ENCODE peak calls at places on chromosomes 16 and 17, in six cellular contexts. Q, B, K, S, P and E are unnamed samples.
A peak's percentile ranks its signal among the peaks of the same experiment; 100 is the strongest.

GRCh38 chr16:76653390-76654026 is 376.3 kb downstream of the CNTNAP4 start:
- DNase-seq in P (peak; percentile 33), K (no peak), B (no peak), S (no peak), Q (peak; percentile 75), E (no peak)

GRCh38 chr16:67445913-67446907 is 15.3 kb downstream of the HSD11B2 start:
- DNase-seq in S (no peak), K (peak; percentile 95), Q (no peak), B (no peak), P (no peak), E (no peak)

GRCh38 chr17:71024172-71024571 is 854.8 kb downstream of the KCNJ2 start:
- DNase-seq in P (no peak), B (no peak), K (no peak), Q (no peak), S (no peak), E (no peak)

GRCh38 chr16:17467923-17468540 is 2.7 kb downstream of the XYLT1 start:
- DNase-seq in Q (peak; percentile 68), S (no peak), K (no peak), P (peak; percentile 61), B (no peak), E (no peak)

GRCh38 chr17:61352771-61353170 is 46.9 kb upstream of the TBX2 start:
- DNase-seq in Q (no peak), P (no peak), S (no peak), B (no peak), K (no peak), E (no peak)

GRCh38 chr17:4498461-4499397 is at the start of gene SPNS2:
- DNase-seq in B (peak; percentile 32), P (peak; percentile 94), S (no peak), K (peak; percentile 88), Q (peak; percentile 45), E (peak; percentile 93)

GRCh38 chr17:1880851-1881630 is 51.2 kb downstream of the RPA1 start:
- DNase-seq in P (no peak), S (no peak), Q (no peak), B (no peak), K (no peak), E (no peak)

GRCh38 chr17:61494325-61495160 is 42.3 kb downstream of the TBX4 start:
- DNase-seq in B (no peak), S (no peak), K (no peak), P (no peak), Q (no peak), E (no peak)

GRCh38 chr17:31155208-31155810 is 60.5 kb downstream of the NF1 start:
- DNase-seq in S (no peak), P (no peak), K (no peak), Q (no peak), B (no peak), E (no peak)

GRCh38 chr17:58332720-58333395 is 4.3 kb upstream of the TSPOAP1 start:
- DNase-seq in Q (no peak), K (no peak), S (no peak), P (no peak), B (no peak), E (no peak)

GRCh38 chr17:10875984-10876555 is 38.2 kb upstream of the PIRT start:
- DNase-seq in K (no peak), S (no peak), B (no peak), Q (peak; percentile 32), P (peak; percentile 43), E (peak; percentile 29)

GRCh38 chr17:38454528-38454927 is 26.3 kb downstream of the ARHGAP23 start:
- DNase-seq in K (no peak), S (peak; percentile 74), B (no peak), P (no peak), Q (peak; percentile 48), E (no peak)